ENCODE peak calls at places on chromosomes 5 and 9, in five cellular contexts. One of them, this sample, is unnamed.

GRCh38 chr5:135644196-135644766 is 65.5 kb upstream of the CXCL14 start:
- DNase-seq in NCI-H774: no peak
- DNase-seq in endothelial cell of umbilical vein: no peak
- DNase-seq in SHP77: no peak
- DNase-seq in stomach: no peak
- DNase-seq in this sample: no peak

GRCh38 chr5:150107909-150108447 is 21.6 kb upstream of the CSF1R start:
- DNase-seq in stomach: peak
- DNase-seq in NCI-H774: no peak
- DNase-seq in SHP77: no peak
- DNase-seq in endothelial cell of umbilical vein: no peak
- DNase-seq in this sample: no peak

GRCh38 chr5:78888580-78889187 is 96.4 kb downstream of the ARSB start:
- DNase-seq in SHP77: no peak
- DNase-seq in stomach: no peak
- DNase-seq in NCI-H774: no peak
- DNase-seq in endothelial cell of umbilical vein: no peak
- DNase-seq in this sample: no peak

GRCh38 chr9:35335164-35335563 is 154.7 kb upstream of the RUSC2 start:
- DNase-seq in SHP77: no peak
- DNase-seq in stomach: no peak
- DNase-seq in endothelial cell of umbilical vein: peak
- DNase-seq in NCI-H774: no peak
- DNase-seq in this sample: no peak

GRCh38 chr5:142997586-142997985 is 227.4 kb downstream of the ARHGAP26 start:
- DNase-seq in SHP77: no peak
- DNase-seq in stomach: no peak
- DNase-seq in NCI-H774: no peak
- DNase-seq in endothelial cell of umbilical vein: no peak
- DNase-seq in this sample: no peak

GRCh38 chr5:124421584-124421983 is 324.9 kb downstream of the ZNF608 start:
- DNase-seq in NCI-H774: no peak
- DNase-seq in endothelial cell of umbilical vein: no peak
- DNase-seq in stomach: no peak
- DNase-seq in SHP77: no peak
- DNase-seq in this sample: no peak

GRCh38 chr9:130327781-130328348 is 62.3 kb downstream of the HMCN2 start:
- DNase-seq in SHP77: no peak
- DNase-seq in NCI-H774: no peak
- DNase-seq in stomach: no peak
- DNase-seq in endothelial cell of umbilical vein: no peak
- DNase-seq in this sample: no peak

GRCh38 chr5:141778211-141778610 is 96.2 kb upstream of the ARAP3 start:
- DNase-seq in stomach: no peak
- DNase-seq in endothelial cell of umbilical vein: no peak
- DNase-seq in SHP77: no peak
- DNase-seq in NCI-H774: no peak
- DNase-seq in this sample: no peak

GRCh38 chr5:128532127-128532526 is 5.9 kb downstream of the FBN2 start:
- DNase-seq in NCI-H774: no peak
- DNase-seq in stomach: no peak
- DNase-seq in endothelial cell of umbilical vein: no peak
- DNase-seq in SHP77: no peak
- DNase-seq in this sample: no peak

This sample was measured in ureter.